ENCODE peak calls at places on chromosomes 16 and 17, in four cellular contexts. R is CD8-positive, alpha-beta memory T cell; S is left lung; N is RCC 7860. M is an unnamed sample.

GRCh38 chr17:67833946-67834631 is 8.8 kb downstream of the BPTF start:
- DNase-seq in R (no peak), S (no peak), N (no peak), M (no peak)

GRCh38 chr17:15944720-15945492 is at the start of gene ADORA2B:
- DNase-seq in R (peak), S (peak), N (peak), M (peak)

GRCh38 chr16:67181346-67181745 is 2.4 kb downstream of the MATCAP1 start:
- DNase-seq in R (no peak), S (peak), N (no peak), M (peak)

GRCh38 chr16:87012954-87013938 is 303.9 kb downstream of the C16orf95 start:
- DNase-seq in R (no peak), S (no peak), N (no peak), M (no peak)

GRCh38 chr16:49422896-49423295 is 49.3 kb downstream of the C16orf78 start:
- DNase-seq in R (no peak), S (no peak), N (no peak), M (no peak)

GRCh38 chr17:13051876-13052275 is 34.0 kb upstream of the ELAC2 start:
- DNase-seq in R (no peak), S (no peak), N (no peak), M (no peak)

GRCh38 chr16:23222929-23223328 is 40.4 kb downstream of the SCNN1G start:
- DNase-seq in R (no peak), S (no peak), N (no peak), M (no peak)

GRCh38 chr17:4170639-4171280 is 27.8 kb downstream of the CYB5D2 start:
- DNase-seq in R (no peak), S (no peak), N (no peak), M (no peak)

GRCh38 chr17:40341808-40342574 is 22.5 kb downstream of the GJD3 start:
- DNase-seq in R (peak), S (peak), N (no peak), M (peak)

GRCh38 chr17:81052199-81052997 is 17.4 kb downstream of the BAIAP2 start:
- DNase-seq in R (no peak), S (no peak), N (no peak), M (no peak)

GRCh38 chr17:9367186-9367585 is 208.4 kb downstream of the STX8 start:
- DNase-seq in R (no peak), S (no peak), N (no peak), M (no peak)

GRCh38 chr17:41058741-41059140 is 1.2 kb downstream of the KRTAP2-3 start:
- DNase-seq in R (no peak), S (no peak), N (no peak), M (peak)

GRCh38 chr17:80252871-80253270 is 7.8 kb upstream of the RNF213 start:
- DNase-seq in R (peak), S (peak), N (no peak), M (no peak)

GRCh38 chr16:24983521-24983920 is 31.6 kb downstream of the ARHGAP17 start:
- DNase-seq in R (no peak), S (no peak), N (no peak), M (no peak)

GRCh38 chr17:83194189-83194565 is 114.8 kb downstream of the METRNL start:
- DNase-seq in R (peak), S (peak), N (no peak), M (no peak)

GRCh38 chr16:84957792-84958191 is 53.5 kb downstream of the ZDHHC7 start:
- DNase-seq in R (no peak), S (peak), N (no peak), M (no peak)

GRCh38 chr17:50884354-50885311 is 18.5 kb upstream of the TOB1 start:
- DNase-seq in R (no peak), S (no peak), N (no peak), M (no peak)

GRCh38 chr17:45341389-45342158 is 24.8 kb upstream of the MAP3K14 start:
- DNase-seq in R (no peak), S (peak), N (peak), M (peak)

GRCh38 chr17:31533546-31534155 is 142.2 kb downstream of the RAB11FIP4 start:
- DNase-seq in R (no peak), S (no peak), N (peak), M (peak)

M was measured in IMR-90.